ENCODE peak calls at places on chromosomes 7 and 10, in ten cellular contexts. T is uterus, D is mesothelial cell of epicardium, K is tibial nerve, Y is pancreas, N is ovary, U is testis, E is spleen, S is kidney, I is kidney epithelial cell. C is an unnamed sample.

GRCh38 chr7:135888740-135889139 is 88.4 kb downstream of the MTPN start:
- DNase-seq in S (no peak), I (no peak), K (no peak), U (no peak), D (no peak), N (no peak), E (no peak), T (no peak), Y (no peak), C (no peak)

GRCh38 chr7:140242057-140243031 is 65.6 kb upstream of the KDM7A start:
- DNase-seq in Y (peak), I (no peak), D (no peak), N (no peak), E (peak), U (no peak), K (no peak), S (no peak), T (no peak), C (no peak)

GRCh38 chr10:97747573-97747972 is 10.6 kb downstream of the ZFYVE27 start:
- DNase-seq in N (no peak), I (no peak), S (no peak), K (no peak), Y (no peak), E (no peak), D (no peak), T (no peak), U (no peak), C (no peak)

GRCh38 chr10:93541402-93542357 is 24.8 kb upstream of the FFAR4 start:
- DNase-seq in E (no peak), I (no peak), N (peak), D (no peak), T (no peak), Y (peak), U (peak), S (no peak), K (peak), C (no peak)

GRCh38 chr10:15293862-15294835 is 76.9 kb downstream of the FAM171A1 start:
- DNase-seq in D (no peak), I (no peak), N (no peak), K (no peak), E (no peak), Y (no peak), S (no peak), U (no peak), T (no peak), C (no peak)

GRCh38 chr7:100952641-100953040 is 3.3 kb downstream of the MUC3A start:
- DNase-seq in S (no peak), I (no peak), D (no peak), N (no peak), Y (no peak), E (peak), K (no peak), T (no peak), U (no peak), C (no peak)

GRCh38 chr10:52644678-52645434 is 127.7 kb downstream of the MBL2 start:
- DNase-seq in E (no peak), I (no peak), T (no peak), D (no peak), Y (peak), K (peak), S (no peak), U (peak), N (no peak), C (no peak)

GRCh38 chr7:28458732-28459131 is 46.4 kb downstream of the CREB5 start:
- DNase-seq in D (no peak), I (no peak), Y (no peak), T (no peak), S (no peak), N (no peak), U (no peak), K (no peak), E (no peak), C (no peak)

GRCh38 chr7:23184709-23185354 is 3.0 kb downstream of the NUP42 start:
- DNase-seq in Y (no peak), S (no peak), N (no peak), E (no peak), I (no peak), K (peak), T (peak), U (peak), D (no peak), C (no peak)

GRCh38 chr7:5532520-5533335 is 109.1 kb upstream of the TNRC18 start:
- DNase-seq in K (no peak), Y (peak), S (peak), T (peak), N (peak), D (no peak), I (no peak), U (peak), E (peak), C (no peak)

GRCh38 chr10:121975295-121976086 is 474 bp upstream of the NSMCE4A start:
- DNase-seq in T (no peak), Y (no peak), U (no peak), E (no peak), K (no peak), I (no peak), S (peak), N (no peak), D (no peak), C (no peak)

GRCh38 chr10:100175873-100176272 is 10.0 kb downstream of the ERLIN1 start:
- DNase-seq in T (no peak), N (no peak), K (no peak), S (no peak), I (no peak), U (no peak), Y (no peak), D (no peak), E (no peak), C (no peak)

GRCh38 chr7:33714208-33714607 is 191.1 kb upstream of the BMPER start:
- DNase-seq in D (no peak), S (no peak), N (no peak), E (no peak), U (no peak), Y (no peak), T (no peak), I (no peak), K (no peak), C (no peak)

GRCh38 chr10:110444009-110444347 is 53.7 kb upstream of the DUSP5 start:
- DNase-seq in T (no peak), I (no peak), D (no peak), K (no peak), E (no peak), N (no peak), S (no peak), Y (no peak), U (no peak), C (peak)

GRCh38 chr7:999921-1000593 is 17.1 kb downstream of the CYP2W1 start:
- DNase-seq in U (no peak), I (no peak), S (no peak), Y (no peak), N (no peak), E (no peak), D (no peak), T (no peak), K (no peak), C (no peak)

GRCh38 chr10:89076120-89076519 is 85.5 kb downstream of the FAS start:
- DNase-seq in I (no peak), N (no peak), D (no peak), Y (no peak), U (no peak), K (no peak), T (no peak), S (no peak), E (no peak), C (no peak)

GRCh38 chr7:1058311-1058710 is 14.0 kb downstream of the GPR146 start:
- DNase-seq in K (no peak), U (no peak), T (no peak), I (no peak), D (no peak), E (peak), S (peak), Y (no peak), N (no peak), C (no peak)

GRCh38 chr7:20270867-20271266 is 53.7 kb upstream of the MACC1 start:
- DNase-seq in Y (no peak), T (no peak), E (no peak), S (no peak), K (no peak), I (no peak), D (no peak), N (no peak), U (no peak), C (no peak)

GRCh38 chr7:773622-773915 is 46.5 kb upstream of the PRKAR1B start:
- DNase-seq in D (no peak), N (no peak), K (no peak), I (no peak), E (no peak), Y (no peak), T (no peak), S (peak), U (no peak), C (no peak)

GRCh38 chr7:45400680-45401079 is 173.5 kb upstream of the ADCY1 start:
- DNase-seq in D (no peak), T (no peak), Y (no peak), K (no peak), E (no peak), S (no peak), U (no peak), I (no peak), N (no peak), C (no peak)

GRCh38 chr10:51204076-51204475 is 129.8 kb downstream of the PRKG1 start:
- DNase-seq in N (no peak), T (no peak), D (no peak), S (no peak), K (no peak), U (no peak), E (no peak), I (no peak), Y (no peak), C (no peak)

GRCh38 chr7:13829914-13830603 is 159.4 kb downstream of the ETV1 start:
- DNase-seq in K (no peak), I (no peak), D (no peak), T (no peak), N (no peak), Y (no peak), U (no peak), E (no peak), S (no peak), C (no peak)

GRCh38 chr7:48312151-48312550 is 140.9 kb downstream of the ABCA13 start:
- DNase-seq in N (no peak), I (no peak), K (no peak), E (no peak), D (no peak), Y (no peak), S (no peak), U (no peak), T (no peak), C (no peak)

GRCh38 chr7:112707655-112708054 is 82.5 kb downstream of the TMEM168 start:
- DNase-seq in D (no peak), S (no peak), E (no peak), T (no peak), Y (no peak), I (no peak), K (no peak), N (no peak), U (no peak), C (no peak)

GRCh38 chr10:33381897-33382578 is 47.6 kb upstream of the NRP1 start:
- DNase-seq in N (no peak), K (no peak), E (no peak), D (no peak), T (no peak), Y (no peak), U (no peak), S (no peak), I (no peak), C (no peak)

GRCh38 chr7:101562531-101563197 is 66.4 kb downstream of the MYL10 start:
- DNase-seq in T (peak), S (peak), D (no peak), E (no peak), K (no peak), N (no peak), U (no peak), Y (no peak), I (no peak), C (no peak)

GRCh38 chr7:79454325-79454960 is 976 bp upstream of the MAGI2 start:
- DNase-seq in U (peak), T (peak), S (peak), Y (no peak), I (no peak), D (peak), K (peak), E (peak), N (peak), C (no peak)

GRCh38 chr10:78744521-78745090 is 324.2 kb upstream of the ZMIZ1 start:
- DNase-seq in U (peak), S (no peak), I (no peak), N (no peak), Y (peak), E (no peak), D (no peak), K (no peak), T (no peak), C (no peak)

GRCh38 chr7:24318326-24318725 is 34.3 kb downstream of the NPY start:
- DNase-seq in N (no peak), E (no peak), K (no peak), S (no peak), U (no peak), T (no peak), D (no peak), I (no peak), Y (no peak), C (no peak)

GRCh38 chr7:139560678-139561077 is 37.2 kb downstream of the CLEC2L start:
- DNase-seq in U (no peak), Y (no peak), K (no peak), I (no peak), N (no peak), D (no peak), S (no peak), T (no peak), E (peak), C (no peak)

GRCh38 chr7:11170863-11171568 is 197.3 kb downstream of the PHF14 start:
- DNase-seq in E (no peak), I (no peak), N (no peak), D (no peak), U (no peak), S (no peak), Y (no peak), T (no peak), K (no peak), C (no peak)

GRCh38 chr10:89659185-89660131 is 14.4 kb upstream of the PANK1 start:
- DNase-seq in Y (no peak), I (no peak), N (no peak), T (no peak), E (no peak), S (no peak), K (no peak), U (no peak), D (no peak), C (no peak)

GRCh38 chr10:44393051-44393630 is 8.2 kb upstream of the CXCL12 start:
- DNase-seq in I (no peak), K (no peak), D (no peak), U (no peak), T (peak), N (no peak), S (no peak), E (no peak), Y (no peak), C (no peak)

GRCh38 chr7:112204776-112205347 is 1.3 kb downstream of the DOCK4 start:
- DNase-seq in N (no peak), K (no peak), I (no peak), E (no peak), S (no peak), T (no peak), Y (no peak), U (no peak), D (no peak), C (no peak)

GRCh38 chr10:11237571-11237970 is 219.9 kb downstream of the CELF2 start:
- DNase-seq in T (no peak), U (no peak), I (no peak), S (no peak), Y (no peak), E (no peak), D (no peak), N (no peak), K (no peak), C (peak)

GRCh38 chr10:124226271-124226911 is 133.0 kb upstream of the CHST15 start:
- DNase-seq in K (no peak), S (no peak), I (no peak), E (no peak), T (no peak), Y (no peak), N (no peak), D (no peak), U (no peak), C (no peak)

GRCh38 chr10:65320256-65321026 is 1605.4 kb upstream of the LRRTM3 start:
- DNase-seq in D (no peak), N (no peak), U (no peak), T (no peak), E (no peak), Y (no peak), K (no peak), I (no peak), S (no peak), C (no peak)

DNA sequence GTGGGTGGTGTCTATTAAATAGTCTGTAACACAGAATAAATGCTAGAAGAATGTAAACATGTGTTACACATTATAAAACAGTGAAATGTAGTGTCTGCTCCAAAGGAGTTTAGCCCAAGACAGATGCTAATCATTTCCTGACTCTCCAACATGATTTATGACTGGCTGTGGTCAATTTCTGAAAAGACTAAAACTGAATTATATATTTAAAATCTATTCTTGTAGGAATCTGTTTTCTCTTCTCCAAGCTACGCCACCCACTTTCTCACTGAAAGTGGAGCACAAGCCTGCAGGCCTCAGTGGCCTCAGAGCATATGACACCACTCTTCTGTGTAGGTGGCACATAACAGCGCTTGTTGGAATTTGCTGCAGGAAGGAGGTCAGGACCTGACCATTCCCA is 44.4 kb downstream of the CTTNBP2 start:
- DNase-seq in T (no peak), Y (no peak), D (no peak), S (no peak), I (no peak), N (no peak), K (no peak), U (no peak), E (no peak), C (no peak)
- TF ChIP-seq CTCF in T (no peak), Y (no peak), D (no peak), S (no peak), I (no peak), N (no peak), K (no peak), U (no peak), E (no peak), C (no peak)

GRCh38 chr7:51040777-51041176 is 258.1 kb upstream of the GRB10 start:
- DNase-seq in Y (no peak), K (no peak), E (no peak), T (no peak), D (no peak), N (no peak), S (no peak), U (no peak), I (no peak), C (no peak)

GRCh38 chr7:51045319-51046102 is 262.8 kb upstream of the GRB10 start:
- DNase-seq in N (no peak), S (no peak), E (no peak), Y (peak), D (no peak), I (peak), T (no peak), K (no peak), U (no peak), C (no peak)

GRCh38 chr7:51043461-51043860 is 260.8 kb upstream of the GRB10 start:
- DNase-seq in D (no peak), E (no peak), T (no peak), K (no peak), U (no peak), S (peak), I (no peak), N (no peak), Y (no peak), C (no peak)

GRCh38 chr7:51046103-51046466 is 263.4 kb upstream of the GRB10 start:
- DNase-seq in Y (no peak), K (no peak), T (no peak), D (no peak), U (no peak), I (no peak), S (no peak), E (no peak), N (no peak), C (no peak)

DNA sequence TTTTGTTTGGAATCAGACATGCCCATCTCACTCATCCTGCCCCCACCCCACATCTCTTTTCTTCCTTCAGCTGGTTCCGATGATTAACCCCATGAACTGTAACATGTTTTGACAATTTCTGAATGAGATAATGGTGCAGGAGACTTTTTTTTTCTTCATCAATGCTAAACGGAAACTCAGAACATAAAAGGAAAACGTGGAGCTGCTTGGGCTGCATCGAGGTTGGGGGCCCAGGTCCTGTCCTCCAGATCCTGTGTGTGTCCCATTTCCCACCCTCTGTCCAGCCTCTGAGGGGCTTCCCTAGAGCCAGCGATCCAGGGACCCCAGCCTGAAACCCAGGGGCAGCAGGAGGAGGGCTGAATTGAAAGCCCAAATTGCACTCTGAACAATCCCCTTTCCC is 263.8 kb upstream of the GRB10 start:
- DNase-seq in E (no peak), Y (no peak), N (no peak), U (no peak), S (no peak), K (no peak), D (no peak), I (no peak), T (no peak), C (no peak)
- TF ChIP-seq CTCF in E (no peak), Y (no peak), N (no peak), U (no peak), S (no peak), K (no peak), D (no peak), I (no peak), T (no peak), C (no peak)

DNA sequence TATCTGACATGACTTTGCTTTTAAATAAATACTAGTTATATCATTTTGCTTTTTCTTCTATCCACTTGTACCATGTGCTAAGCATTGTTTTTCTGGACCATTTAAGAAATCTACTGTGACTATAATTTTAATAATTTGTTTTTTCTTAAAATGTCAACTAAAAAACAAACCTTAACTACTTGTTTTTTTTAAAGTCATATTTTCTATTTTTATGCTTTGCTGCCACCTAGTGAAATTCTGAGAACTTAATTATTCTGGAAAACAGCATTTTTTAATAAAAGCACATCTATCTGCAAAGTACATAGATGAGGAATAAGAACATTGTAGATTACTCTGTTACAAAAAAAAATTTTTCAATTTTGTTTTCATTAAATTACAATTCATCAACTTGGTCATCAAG is 47.4 kb downstream of the ORC5 start:
- DNase-seq in Y (no peak), T (no peak), N (no peak), D (no peak), E (no peak), S (no peak), I (peak), K (no peak), U (no peak), C (no peak)
- TF ChIP-seq CTCF in Y (no peak), T (peak), N (no peak), D (peak), E (peak), S (peak), I (peak), K (peak), U (no peak), C (peak)

DNA sequence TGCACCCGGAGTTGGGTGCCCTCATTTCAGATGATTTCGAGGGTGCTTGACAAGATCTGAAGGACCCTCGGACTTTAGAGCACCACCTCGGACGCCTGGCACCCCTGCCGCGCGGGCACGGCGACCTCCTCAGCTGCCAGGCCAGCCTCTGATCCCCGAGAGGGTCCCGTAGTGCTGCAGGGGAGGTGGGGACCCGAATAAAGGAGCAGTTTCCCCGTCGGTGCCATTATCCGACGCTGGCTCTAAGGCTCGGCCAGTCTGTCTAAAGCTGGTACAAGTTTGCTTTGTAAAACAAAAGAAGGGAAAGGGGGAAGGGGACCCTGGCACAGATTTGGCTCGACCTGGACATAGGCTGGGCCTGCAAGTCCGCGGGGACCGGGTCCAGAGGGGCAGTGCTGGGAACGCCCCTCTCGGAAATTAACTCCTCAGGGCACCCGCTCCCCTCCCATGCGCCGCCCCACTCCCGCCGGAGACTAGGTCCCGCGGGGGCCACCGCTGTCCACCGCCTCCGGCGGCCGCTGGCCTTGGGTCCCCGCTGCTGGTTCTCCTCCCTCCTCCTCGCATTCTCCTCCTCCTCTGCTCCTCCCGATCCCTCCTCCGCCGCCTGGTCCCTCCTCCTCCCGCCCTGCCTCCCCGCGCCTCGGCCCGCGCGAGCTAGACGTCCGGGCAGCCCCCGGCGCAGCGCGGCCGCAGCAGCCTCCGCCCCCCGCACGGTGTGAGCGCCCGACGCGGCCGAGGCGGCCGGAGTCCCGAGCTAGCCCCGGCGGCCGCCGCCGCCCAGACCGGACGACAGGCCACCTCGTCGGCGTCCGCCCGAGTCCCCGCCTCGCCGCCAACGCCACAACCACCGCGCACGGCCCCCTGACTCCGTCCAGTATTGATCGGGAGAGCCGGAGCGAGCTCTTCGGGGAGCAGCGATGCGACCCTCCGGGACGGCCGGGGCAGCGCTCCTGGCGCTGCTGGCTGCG is at the start of gene EGFR:
- DNase-seq in U (peak), E (peak), T (peak), S (peak), Y (peak), D (peak), K (peak), N (peak), I (no peak), C (no peak)
- TF ChIP-seq CTCF in U (no peak), E (no peak), T (no peak), S (no peak), Y (no peak), D (no peak), K (no peak), N (no peak), I (no peak), C (no peak)

C was measured in natural killer cell.